ENCODE peak calls at places on chromosome 7, in ten cellular contexts. E, K, C, J, T, R, F, I, Y and N are unnamed samples. For H3K4me1 and H3K36me3, the result is how much of the 10 kb centered on the place peaks cover.

GRCh38 chr7:128268233-128268632 is 27.2 kb downstream of the LEP start:
- DNase-seq in E (no peak), K (no peak), C (no peak), J (no peak), T (no peak), R (no peak), F (no peak), I (no peak), Y (no peak), N (no peak)

GRCh38 chr7:148906707-148907498 is 22.8 kb upstream of the EZH2 start:
- DNase-seq in E (no peak), K (no peak), C (no peak), J (no peak), T (no peak), R (no peak), F (no peak), I (no peak), Y (no peak), N (no peak)

GRCh38 chr7:149330914-149331567 is 69.0 kb downstream of the ZNF783 start:
- DNase-seq in E (no peak), K (no peak), C (no peak), J (no peak), T (no peak), R (no peak), F (peak), I (no peak), Y (no peak), N (no peak)

GRCh38 chr7:157468221-157469111 is 131.7 kb downstream of the DNAJB6 start:
- DNase-seq in E (no peak), K (peak), C (no peak), J (no peak), T (no peak), R (peak), F (no peak), I (no peak), Y (peak), N (no peak)

GRCh38 chr7:26398436-26399308 is 107.0 kb downstream of the SNX10 start:
- DNase-seq in E (peak), K (peak), C (peak), J (peak), T (peak), R (no peak), F (no peak), I (peak), Y (peak), N (peak)

GRCh38 chr7:47588704-47589225 is 6.9 kb upstream of the TNS3 start:
- DNase-seq in E (no peak), K (no peak), C (no peak), J (no peak), T (no peak), R (no peak), F (no peak), I (no peak), Y (no peak), N (no peak)

GRCh38 chr7:779480-779879 is 52.4 kb upstream of the PRKAR1B start:
- DNase-seq in E (no peak), K (peak), C (no peak), J (no peak), T (no peak), R (no peak), F (no peak), I (no peak), Y (no peak), N (no peak)

GRCh38 chr7:13198036-13198435 is 510.6 kb downstream of the ARL4A start:
- DNase-seq in E (no peak), K (no peak), C (no peak), J (no peak), T (no peak), R (no peak), F (no peak), I (no peak), Y (no peak), N (no peak)

GRCh38 chr7:55132890-55133551 is 114.2 kb downstream of the EGFR start:
- DNase-seq in E (no peak), K (no peak), C (no peak), J (peak), T (no peak), R (no peak), F (peak), I (peak), Y (peak), N (peak)

GRCh38 chr7:45183711-45184210 is 26.2 kb downstream of the RAMP3 start:
- DNase-seq in E (no peak), K (no peak), C (no peak), J (no peak), T (no peak), R (peak), F (no peak), I (no peak), Y (no peak), N (no peak)

GRCh38 chr7:815284-816216 is 16.7 kb upstream of the SUN1 start:
- DNase-seq in E (no peak), K (peak), C (peak), J (peak), T (no peak), R (no peak), F (no peak), I (no peak), Y (no peak), N (no peak)

GRCh38 chr7:124403112-124403511 is 362.5 kb downstream of the GPR37 start:
- DNase-seq in E (no peak), K (no peak), C (no peak), J (no peak), T (no peak), R (no peak), F (no peak), I (no peak), Y (no peak), N (no peak)

GRCh38 chr7:79622781-79623180 is 169.3 kb upstream of the MAGI2 start:
- DNase-seq in E (no peak), K (no peak), C (no peak), J (no peak), T (no peak), R (no peak), F (peak), I (no peak), Y (no peak), N (no peak)

GRCh38 chr7:94655884-94656657 is at the start of gene SGCE:
- DNase-seq in E (peak), K (peak), C (peak), J (peak), T (peak), R (peak), F (peak), I (peak), Y (peak), N (peak)

GRCh38 chr7:30721211-30721610 is 30.7 kb upstream of the INMT start:
- DNase-seq in E (no peak), K (no peak), C (no peak), J (no peak), T (no peak), R (no peak), F (no peak), I (no peak), Y (no peak), N (no peak)

GRCh38 chr7:128783143-128783799 is 7.7 kb upstream of the OPN1SW start:
- DNase-seq in E (peak), K (no peak), C (peak), J (peak), T (no peak), R (no peak), F (peak), I (peak), Y (peak), N (peak)

GRCh38 chr7:90173127-90173844 is 19.0 kb downstream of the STEAP1 start:
- DNase-seq in E (no peak), K (no peak), C (no peak), J (peak), T (no peak), R (no peak), F (no peak), I (peak), Y (no peak), N (no peak)

GRCh38 chr7:77989981-77990566 is 191.5 kb downstream of the PHTF2 start:
- DNase-seq in E (no peak), K (no peak), C (no peak), J (no peak), T (no peak), R (no peak), F (no peak), I (no peak), Y (peak), N (no peak)

GRCh38 chr7:17988858-17989257 is 38.8 kb downstream of the PRPS1L1 start:
- DNase-seq in E (no peak), K (no peak), C (no peak), J (no peak), T (no peak), R (no peak), F (no peak), I (no peak), Y (no peak), N (no peak)

GRCh38 chr7:137717811-137718271 is 128.9 kb downstream of the DGKI start:
- DNase-seq in E (no peak), K (no peak), C (no peak), J (peak), T (no peak), R (no peak), F (no peak), I (peak), Y (no peak), N (no peak)

GRCh38 chr7:111333010-111333409 is 229.3 kb downstream of the IMMP2L start:
- DNase-seq in E (no peak), K (no peak), C (no peak), J (no peak), T (no peak), R (no peak), F (no peak), I (no peak), Y (no peak), N (no peak)

GRCh38 chr7:36381056-36381455 is 8.6 kb upstream of the ANLN start:
- DNase-seq in E (no peak), K (no peak), C (no peak), J (no peak), T (no peak), R (no peak), F (no peak), I (no peak), Y (no peak), N (no peak)

GRCh38 chr7:90433221-90433620 is 30.0 kb downstream of the CLDN12 start:
- DNase-seq in E (no peak), K (no peak), C (no peak), J (no peak), T (no peak), R (no peak), F (no peak), I (no peak), Y (no peak), N (no peak)

GRCh38 chr7:89837515-89837914 is 316.8 kb upstream of the STEAP1 start:
- DNase-seq in E (no peak), K (no peak), C (no peak), J (peak), T (no peak), R (no peak), F (no peak), I (no peak), Y (no peak), N (no peak)

GRCh38 chr7:5777932-5778331 is 3.5 kb downstream of the RNF216 start:
- DNase-seq in E (no peak), K (no peak), C (no peak), J (no peak), T (no peak), R (no peak), F (no peak), I (no peak), Y (no peak), N (peak)

GRCh38 chr7:138645284-138645683 is 55.9 kb downstream of the SVOPL start:
- DNase-seq in E (no peak), K (no peak), C (no peak), J (no peak), T (no peak), R (no peak), F (no peak), I (no peak), Y (no peak), N (no peak)

GRCh38 chr7:42606217-42606905 is 305.5 kb downstream of the C7orf25 start:
- DNase-seq in E (no peak), K (no peak), C (no peak), J (peak), T (no peak), R (no peak), F (no peak), I (no peak), Y (no peak), N (no peak)

GRCh38 chr7:112781558-112781957 is 8.6 kb downstream of the TMEM168 start:
- DNase-seq in E (no peak), K (no peak), C (no peak), J (no peak), T (no peak), R (no peak), F (no peak), I (no peak), Y (no peak), N (no peak)

GRCh38 chr7:157827045-157827862 is 490.4 kb downstream of the DNAJB6 start:
- DNase-seq in E (no peak), K (no peak), C (no peak), J (no peak), T (no peak), R (no peak), F (no peak), I (no peak), Y (no peak), N (no peak)

GRCh38 chr7:35035511-35035921 is 1.8 kb downstream of the DPY19L1 start:
- DNase-seq in E (no peak), K (no peak), C (no peak), J (peak), T (peak), R (no peak), F (peak), I (peak), Y (no peak), N (no peak)

GRCh38 chr7:106282374-106282773 is 2.4 kb downstream of the NAMPT start:
- DNase-seq in E (no peak), K (no peak), C (no peak), J (no peak), T (no peak), R (no peak), F (no peak), I (no peak), Y (no peak), N (no peak)
- H3K4me3 ChIP-seq in E (peak), K (peak), C (peak), J (peak), T (no peak), R (peak), F (peak), I (no peak), Y (peak), N (peak)

GRCh38 chr7:50682573-50682972 is 100.1 kb downstream of the GRB10 start:
- DNase-seq in E (no peak), K (no peak), C (no peak), J (no peak), T (no peak), R (no peak), F (no peak), I (no peak), Y (no peak), N (no peak)
- H3K4me1 ChIP-seq in E (half or more), K (under half), C (under half), J (under half), T (under half), R (half or more), F (under half), I (under half), Y (under half), N (under half)

GRCh38 chr7:99385564-99385963 is 11.0 kb downstream of the ARPC1B start:
- DNase-seq in E (no peak), K (no peak), C (no peak), J (no peak), T (no peak), R (no peak), F (no peak), I (no peak), Y (no peak), N (no peak)
- H3K36me3 ChIP-seq in E (half or more), K (half or more), C (half or more), J (under half), T (under half), R (under half), F (under half), I (under half), Y (half or more), N (under half)

DNA sequence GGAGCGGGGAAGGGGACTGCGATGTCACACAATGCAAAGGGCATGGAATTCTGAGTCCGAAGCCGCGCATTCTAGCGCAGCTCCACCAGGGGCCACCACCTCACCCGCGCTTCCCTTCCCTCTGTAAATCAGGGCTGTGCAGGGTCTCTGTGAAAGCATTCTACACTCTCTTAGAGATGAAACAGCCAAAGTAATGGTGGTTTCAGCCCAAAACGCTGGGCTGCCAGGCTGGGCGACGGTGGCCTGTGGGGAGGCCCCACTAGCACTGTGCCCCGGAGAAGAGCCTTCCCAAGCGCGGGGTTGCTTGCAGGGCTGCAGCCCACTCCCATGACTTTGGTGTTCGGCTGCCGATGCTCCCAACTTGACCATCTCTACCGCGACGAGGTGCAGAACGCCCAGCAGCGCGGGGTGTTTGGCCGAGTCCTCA is 11.4 kb downstream of the ATG9B start:
- DNase-seq in E (no peak), K (no peak), C (no peak), J (peak), T (no peak), R (no peak), F (no peak), I (no peak), Y (no peak), N (no peak)
- H3K4me3 ChIP-seq in E (peak), K (no peak), C (peak), J (peak), T (no peak), R (peak), F (peak), I (no peak), Y (no peak), N (no peak)